ENCODE peak calls at places on chromosomes 5 and 9, in five cellular contexts. E, J, Q, L and P are unnamed samples.

GRCh38 chr5:50807661-50808060 is 141.2 kb downstream of the PARP8 start:
- DNase-seq in Q (no peak), E (no peak), J (no peak), L (no peak), P (no peak)

GRCh38 chr9:97994695-97995094 is 11.6 kb downstream of the ANP32B start:
- DNase-seq in E (no peak), L (no peak), J (no peak), Q (no peak), P (no peak)

GRCh38 chr5:60993425-60993824 is 48.4 kb downstream of the NDUFAF2 start:
- DNase-seq in J (no peak), L (no peak), Q (no peak), E (peak), P (no peak)

GRCh38 chr9:94804917-94805544 is 78.5 kb downstream of the AOPEP start:
- DNase-seq in Q (no peak), L (no peak), E (peak), J (peak), P (no peak)

GRCh38 chr5:78677777-78678668 is 29.5 kb upstream of the LHFPL2 start:
- DNase-seq in E (peak), Q (no peak), J (peak), L (no peak), P (no peak)

GRCh38 chr5:126780165-126780827 is 3.4 kb downstream of the LMNB1 start:
- DNase-seq in E (peak), L (no peak), Q (peak), J (peak), P (no peak)

GRCh38 chr9:125889122-125889523 is 141.9 kb downstream of the PBX3 start:
- DNase-seq in J (no peak), E (no peak), L (peak), Q (no peak), P (peak)

GRCh38 chr5:122463221-122463620 is 151.2 kb downstream of the SNCAIP start:
- DNase-seq in J (no peak), E (no peak), L (no peak), Q (no peak), P (no peak)

GRCh38 chr9:79572032-79572890 is 496 bp downstream of the TLE4 start:
- DNase-seq in J (peak), Q (peak), E (peak), L (peak), P (peak)

GRCh38 chr5:126801992-126802294 is 25.0 kb downstream of the LMNB1 start:
- DNase-seq in Q (no peak), J (no peak), L (no peak), E (peak), P (no peak)

GRCh38 chr5:110354896-110355295 is 371.6 kb downstream of the TMEM232 start:
- DNase-seq in L (no peak), J (no peak), E (no peak), Q (no peak), P (no peak)

GRCh38 chr5:107893642-107894041 is 222.9 kb upstream of the EFNA5 start:
- DNase-seq in J (peak), L (no peak), E (peak), Q (no peak), P (no peak)

GRCh38 chr9:15135167-15135792 is 171.7 kb downstream of the TTC39B start:
- DNase-seq in Q (no peak), L (peak), E (peak), J (peak), P (peak)

GRCh38 chr5:129820-130219 is 37.9 kb downstream of the PLEKHG4B start:
- DNase-seq in L (no peak), E (no peak), Q (no peak), J (no peak), P (no peak)

GRCh38 chr5:159049844-159050318 is 49.8 kb downstream of the EBF1 start:
- DNase-seq in L (no peak), E (peak), Q (no peak), J (no peak), P (no peak)

GRCh38 chr5:77356740-77357139 is 135.4 kb downstream of the WDR41 start:
- DNase-seq in E (no peak), L (no peak), J (peak), Q (no peak), P (no peak)

GRCh38 chr9:115234094-115234493 is 116.1 kb upstream of the TNC start:
- DNase-seq in J (peak), Q (no peak), L (no peak), E (peak), P (no peak)

GRCh38 chr5:135997936-135998335 is 30.9 kb upstream of the TGFBI start:
- DNase-seq in L (no peak), Q (no peak), J (no peak), E (no peak), P (no peak)